ENCODE peak calls at places on chromosomes 7 and 10, in eight cellular contexts. T is HFF-Myc, E is GM04503, N is LoVo, K is dorsolateral prefrontal cortex, F is globus pallidus, G is RWPE1, O is cardiac fibroblast. I is an unnamed sample.

GRCh38 chr7:17408245-17408903 is 109.9 kb downstream of the AHR start:
- DNase-seq in T (peak), E (peak), N (peak), K (no peak), F (no peak), G (peak), O (peak), I (peak)

GRCh38 chr10:48506147-48506917 is 98.5 kb downstream of the ARHGAP22 start:
- DNase-seq in T (no peak), E (no peak), N (peak), K (no peak), F (no peak), G (no peak), O (peak), I (no peak)

GRCh38 chr7:3427957-3428356 is 126.9 kb downstream of the SDK1 start:
- DNase-seq in T (no peak), E (no peak), N (no peak), K (no peak), F (peak), G (peak), O (no peak), I (no peak)

GRCh38 chr10:129465796-129466702 is 992 bp upstream of the MGMT start:
- DNase-seq in T (no peak), E (no peak), N (no peak), K (no peak), F (no peak), G (no peak), O (no peak), I (no peak)

GRCh38 chr7:116571552-116571951 is 46.7 kb downstream of the CAV1 start:
- DNase-seq in T (no peak), E (no peak), N (no peak), K (no peak), F (no peak), G (peak), O (no peak), I (no peak)

GRCh38 chr10:75663947-75664664 is 232.7 kb downstream of the LRMDA start:
- DNase-seq in T (no peak), E (no peak), N (no peak), K (no peak), F (no peak), G (no peak), O (peak), I (no peak)

GRCh38 chr7:73451780-73452398 is 18.3 kb downstream of the FZD9 start:
- DNase-seq in T (peak), E (no peak), N (peak), K (no peak), F (peak), G (peak), O (peak), I (no peak)

GRCh38 chr10:18460061-18460460 is 191.3 kb downstream of the NSUN6 start:
- DNase-seq in T (no peak), E (no peak), N (no peak), K (no peak), F (no peak), G (no peak), O (no peak), I (no peak)

GRCh38 chr10:119341236-119342016 is 134.1 kb downstream of the GRK5 start:
- DNase-seq in T (no peak), E (no peak), N (no peak), K (no peak), F (no peak), G (peak), O (peak), I (no peak)

GRCh38 chr10:85175635-85176034 is 847.2 kb downstream of the CCSER2 start:
- DNase-seq in T (no peak), E (no peak), N (no peak), K (no peak), F (no peak), G (no peak), O (no peak), I (no peak)

GRCh38 chr7:157527235-157527634 is 190.4 kb downstream of the DNAJB6 start:
- DNase-seq in T (no peak), E (no peak), N (no peak), K (no peak), F (no peak), G (no peak), O (no peak), I (no peak)

GRCh38 chr10:3186365-3186764 is 13.8 kb upstream of the PITRM1 start:
- DNase-seq in T (no peak), E (no peak), N (no peak), K (no peak), F (no peak), G (no peak), O (no peak), I (no peak)

GRCh38 chr10:124701881-124702656 is 42.1 kb downstream of the FAM53B start:
- DNase-seq in T (no peak), E (no peak), N (no peak), K (no peak), F (no peak), G (no peak), O (peak), I (no peak)

GRCh38 chr7:33727415-33727814 is 177.9 kb upstream of the BMPER start:
- DNase-seq in T (no peak), E (no peak), N (no peak), K (no peak), F (no peak), G (no peak), O (no peak), I (no peak)

GRCh38 chr7:81937091-81937490 is 167.2 kb upstream of the HGF start:
- DNase-seq in T (no peak), E (no peak), N (no peak), K (no peak), F (no peak), G (no peak), O (peak), I (no peak)